ENCODE peak calls at places on chromosomes 1 and 21, in five cellular contexts. H, Y, C, W and Z are unnamed samples.

GRCh38 chr1:221188531-221188930 is 309.3 kb downstream of the HLX start:
- DNase-seq in Y (no peak), H (no peak), W (no peak), C (no peak), Z (no peak)

GRCh38 chr1:210132582-210132981 is 100.0 kb upstream of the SERTAD4 start:
- DNase-seq in H (no peak), Y (no peak), W (peak; percentile 16), C (no peak), Z (no peak)

GRCh38 chr1:94989398-94989797 is 62.5 kb upstream of the CNN3 start:
- DNase-seq in Y (no peak), H (no peak), C (no peak), W (no peak), Z (no peak)

GRCh38 chr1:200337410-200337809 is 72.4 kb downstream of the ZNF281 start:
- DNase-seq in Y (no peak), C (no peak), W (no peak), H (no peak), Z (no peak)

GRCh38 chr1:88204768-88205167 is 479.3 kb upstream of the PKN2 start:
- DNase-seq in W (no peak), Y (no peak), H (no peak), C (no peak), Z (no peak)

GRCh38 chr21:46421756-46422555 is 36.7 kb upstream of the DIP2A start:
- DNase-seq in Y (no peak), C (no peak), H (no peak), W (no peak), Z (no peak)

GRCh38 chr1:89794406-89794805 is 26.4 kb upstream of the LRRC8D start:
- DNase-seq in C (no peak), Y (no peak), W (no peak), H (no peak), Z (no peak)

GRCh38 chr1:180343931-180344406 is 113.9 kb downstream of the LHX4 start:
- DNase-seq in Y (peak; percentile 30), W (no peak), H (no peak), C (no peak), Z (no peak)

GRCh38 chr1:93440272-93440671 is 7.6 kb upstream of the FNBP1L start:
- DNase-seq in W (no peak), Y (no peak), H (no peak), C (peak; percentile 71), Z (no peak)

GRCh38 chr1:87329051-87329755 is 523 bp downstream of the LMO4 start:
- DNase-seq in W (peak; percentile 60), Y (no peak), C (peak; percentile 54), H (peak; percentile 53), Z (no peak)

GRCh38 chr1:197268012-197268411 is at the start of gene CRB1:
- DNase-seq in Y (no peak), W (no peak), H (no peak), C (no peak), Z (no peak)

GRCh38 chr1:156102634-156103511 is 11.6 kb upstream of the LMNA start:
- DNase-seq in Y (no peak), C (peak; percentile 45), H (no peak), W (no peak), Z (no peak)

GRCh38 chr1:216596298-216596947 is 126.8 kb downstream of the ESRRG start:
- DNase-seq in Y (no peak), H (no peak), C (no peak), W (no peak), Z (no peak)

GRCh38 chr1:153422450-153423068 is 6.2 kb downstream of the S100A7A start:
- DNase-seq in C (peak; percentile 34), H (peak; percentile 88), W (peak; percentile 65), Y (no peak), Z (peak; percentile 28)

GRCh38 chr1:206952182-206952581 is 5.9 kb upstream of the PIGR start:
- DNase-seq in W (no peak), Y (no peak), C (peak; percentile 37), H (no peak), Z (no peak)

GRCh38 chr1:212244441-212244840 is 40.8 kb upstream of the PPP2R5A start:
- DNase-seq in W (no peak), C (peak; percentile 58), Y (no peak), H (no peak), Z (no peak)

GRCh38 chr1:28893403-28894102 is 20.8 kb upstream of the EPB41 start:
- DNase-seq in C (no peak), W (peak; percentile 57), Y (no peak), H (peak; percentile 63), Z (no peak)

GRCh38 chr1:31441073-31441472 is 28.1 kb downstream of the SERINC2 start:
- DNase-seq in C (peak; percentile 29), W (no peak), Y (no peak), H (no peak), Z (no peak)

GRCh38 chr1:97640677-97641076 is 280.2 kb downstream of the DPYD start:
- DNase-seq in W (no peak), Y (no peak), H (no peak), C (no peak), Z (no peak)

GRCh38 chr1:163670980-163671757 is 349.4 kb downstream of the NUF2 start:
- DNase-seq in W (peak; percentile 24), H (no peak), C (no peak), Y (no peak), Z (no peak)

GRCh38 chr1:174726167-174726879 is 273.4 kb upstream of the CACYBP start:
- DNase-seq in Y (no peak), C (peak; percentile 39), W (no peak), H (no peak), Z (peak; percentile 10)

GRCh38 chr1:108847464-108847863 is 9.4 kb downstream of the AKNAD1 start:
- DNase-seq in Y (no peak), C (no peak), H (no peak), W (no peak), Z (no peak)

GRCh38 chr1:84078108-84078823 is 65.8 kb upstream of the PRKACB start:
- DNase-seq in C (no peak), W (peak; percentile 11), Y (no peak), H (peak; percentile 79), Z (no peak)

GRCh38 chr21:44533121-44533890 is 6.7 kb downstream of the KRTAP10-1 start:
- DNase-seq in C (no peak), W (no peak), H (no peak), Y (no peak), Z (no peak)

GRCh38 chr1:197103295-197103694 is 36.2 kb upstream of the F13B start:
- DNase-seq in W (no peak), C (no peak), H (no peak), Y (no peak), Z (no peak)

GRCh38 chr1:163866539-163866938 is 544.8 kb downstream of the NUF2 start:
- DNase-seq in W (no peak), Y (no peak), C (no peak), H (no peak), Z (no peak)

GRCh38 chr1:182972231-182972630 is 19.3 kb upstream of the SHCBP1L start:
- DNase-seq in H (no peak), C (no peak), Y (no peak), W (no peak), Z (no peak)
- TF ChIP-seq CEBPB in H (no peak), C (no peak), Y (no peak), W (no peak), Z (no peak)

GRCh38 chr1:2523891-2524609 is 2.3 kb downstream of the PANK4 start:
- DNase-seq in H (no peak), W (no peak), Y (no peak), C (no peak), Z (no peak)
- TF ChIP-seq YY1 in H (no peak), W (no peak), Y (no peak), C (no peak), Z (no peak)

DNA sequence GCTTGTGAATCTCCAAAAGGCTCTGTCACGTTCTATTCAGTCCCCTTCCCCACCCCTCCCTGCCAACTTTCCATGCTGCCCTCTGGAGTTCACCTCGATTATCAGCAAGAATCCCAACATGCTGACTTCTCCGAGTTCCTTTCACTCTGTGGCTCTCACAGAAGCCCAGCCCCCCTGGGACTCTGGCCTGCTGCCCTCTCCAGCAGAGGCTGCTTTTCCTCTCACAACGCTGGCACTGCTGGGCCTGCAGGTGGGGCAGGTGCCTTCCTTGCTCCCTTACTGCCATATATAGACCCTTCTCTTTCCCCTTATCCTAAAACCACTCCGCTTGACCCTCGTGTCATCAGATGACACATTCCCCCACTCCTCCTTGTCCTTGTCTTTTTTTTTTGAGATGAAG is 10.2 kb upstream of the RNF186 start:
- DNase-seq in W (no peak), Y (no peak), H (peak; percentile 59), C (peak; percentile 25), Z (no peak)
- TF ChIP-seq CTCF in W (no peak), Y (no peak), H (peak; percentile 52), C (peak; percentile 43), Z (no peak)

GRCh38 chr21:41402796-41403195 is 23.2 kb upstream of the MX1 start:
- DNase-seq in Y (no peak), H (no peak), W (no peak), C (no peak), Z (no peak)
- TF ChIP-seq CEBPB in Y (no peak), H (no peak), W (no peak), C (no peak), Z (no peak)

GRCh38 chr1:119822406-119822805 is 11.1 kb upstream of the REG4 start:
- DNase-seq in H (peak; percentile 38), W (no peak), Y (no peak), C (no peak), Z (no peak)
- TF ChIP-seq YY1 in H (no peak), W (no peak), Y (no peak), C (no peak), Z (no peak)

GRCh38 chr1:208997726-208998312 is 585.7 kb upstream of the CAMK1G start:
- DNase-seq in C (no peak), H (no peak), Y (no peak), W (no peak), Z (no peak)
- TF ChIP-seq CTCF in C (no peak), H (peak; percentile 38), Y (peak; percentile 10), W (no peak), Z (peak; percentile 26)

DNA sequence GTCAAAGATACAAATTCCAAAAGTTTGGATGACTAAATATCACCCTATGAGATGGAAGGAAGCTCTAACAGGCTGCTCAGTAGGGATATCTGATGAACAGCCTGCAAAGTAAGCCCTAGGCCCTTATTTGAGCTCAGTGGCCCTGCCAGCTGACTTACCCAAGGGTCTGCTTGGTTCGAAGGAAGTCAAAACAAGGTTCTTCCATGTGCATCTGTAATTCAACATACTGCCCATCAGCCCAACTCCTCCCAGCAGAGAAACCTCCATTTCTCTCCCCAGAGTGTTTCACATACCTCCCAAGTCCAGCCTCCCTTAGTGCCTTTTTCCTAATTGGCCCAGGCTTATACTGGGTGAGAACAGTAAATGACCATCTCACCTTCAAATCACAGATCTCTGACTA is 86.6 kb downstream of the NRDC start:
- DNase-seq in C (no peak), Y (no peak), W (no peak), H (no peak), Z (no peak)
- TF ChIP-seq CEBPB in C (no peak), Y (no peak), W (no peak), H (no peak), Z (no peak)

GRCh38 chr1:167966050-167966449 is 29.2 kb upstream of the MPC2 start:
- DNase-seq in W (no peak), Y (no peak), C (no peak), H (no peak), Z (no peak)

GRCh38 chr1:167968569-167968968 is 31.7 kb upstream of the MPC2 start:
- DNase-seq in H (no peak), W (no peak), C (no peak), Y (no peak), Z (no peak)

GRCh38 chr1:167964646-167965045 is 27.8 kb upstream of the MPC2 start:
- DNase-seq in H (no peak), Y (no peak), C (no peak), W (no peak), Z (no peak)
- TF ChIP-seq YY1 in H (no peak), Y (no peak), C (no peak), W (no peak), Z (no peak)